ENCODE peak calls at places on chromosomes 6 and 20, in eight cellular contexts. O, U, Y, A, F, I, S and E are unnamed samples.

GRCh38 chr20:1617055-1617454 is 2.8 kb downstream of the SIRPB1 start:
- DNase-seq in F (no peak), Y (no peak), I (no peak), S (no peak), A (no peak), O (no peak), U (no peak), E (no peak)

GRCh38 chr6:108966855-108967755 is 118.9 kb downstream of the ARMC2 start:
- DNase-seq in A (no peak), Y (no peak), F (no peak), S (no peak), O (no peak), U (peak), I (no peak), E (no peak)

GRCh38 chr6:43749461-43749860 is 20.6 kb upstream of the VEGFA start:
- DNase-seq in S (no peak), U (no peak), O (no peak), F (no peak), I (no peak), Y (no peak), A (no peak), E (no peak)

GRCh38 chr20:6311841-6312655 is 189.2 kb upstream of the FERMT1 start:
- DNase-seq in A (no peak), I (no peak), O (no peak), F (no peak), S (no peak), Y (no peak), U (peak), E (no peak)

GRCh38 chr6:111486475-111486874 is 3.5 kb upstream of the REV3L start:
- DNase-seq in U (no peak), S (no peak), I (no peak), O (no peak), F (no peak), Y (no peak), A (no peak), E (no peak)

GRCh38 chr20:9416421-9416820 is 98.0 kb upstream of the LAMP5 start:
- DNase-seq in S (no peak), O (no peak), I (no peak), A (no peak), Y (no peak), F (no peak), U (no peak), E (no peak)

GRCh38 chr20:24149881-24150307 is 161.3 kb upstream of the GGTLC1 start:
- DNase-seq in I (peak), F (no peak), Y (no peak), S (no peak), A (no peak), O (no peak), U (no peak), E (no peak)

GRCh38 chr6:35967059-35967769 is 46.3 kb upstream of the SRPK1 start:
- DNase-seq in U (no peak), A (no peak), S (no peak), F (no peak), O (no peak), I (no peak), Y (peak), E (no peak)

GRCh38 chr6:139577991-139578604 is 203.7 kb upstream of the CITED2 start:
- DNase-seq in A (no peak), O (no peak), I (no peak), F (peak), Y (no peak), U (peak), S (no peak), E (peak)

GRCh38 chr20:10381477-10381876 is 52.5 kb downstream of the MKKS start:
- DNase-seq in U (no peak), S (no peak), I (no peak), O (no peak), F (no peak), Y (no peak), A (no peak), E (no peak)

GRCh38 chr20:37649017-37649416 is 44.8 kb upstream of the CTNNBL1 start:
- DNase-seq in F (no peak), Y (no peak), A (no peak), S (no peak), U (no peak), O (no peak), I (no peak), E (no peak)

GRCh38 chr20:40286991-40287531 is 402.0 kb downstream of the MAFB start:
- DNase-seq in I (no peak), U (no peak), Y (no peak), S (no peak), A (no peak), O (peak), F (no peak), E (no peak)